ENCODE peak calls at places on chromosomes 7 and 10, in six cellular contexts. T is upper lobe of right lung; V is brain microvascular endothelial cell; E is AG04450; N is SHP77; J is activated effector memory CD4-positive, alpha-beta T cell treated with anti-CD3 and anti-CD28 coated beads, Interleukin-2, amount 50 U/mL, for 16 hours. S is an unnamed sample.

GRCh38 chr10:69816963-69817605 is 15.4 kb downstream of the COL13A1 start:
- DNase-seq in T (no peak), V (no peak), E (no peak), N (no peak), J (no peak), S (no peak)

GRCh38 chr10:23015021-23015707 is 80.2 kb upstream of the MSRB2 start:
- DNase-seq in T (no peak), V (no peak), E (no peak), N (no peak), J (no peak), S (no peak)

GRCh38 chr10:100879741-100880360 is 32.9 kb upstream of the SLF2 start:
- DNase-seq in T (no peak), V (no peak), E (no peak), N (peak; percentile 43), J (peak; percentile 52), S (no peak)

GRCh38 chr7:27616914-27617548 is 45.7 kb downstream of the HIBADH start:
- DNase-seq in T (no peak), V (no peak), E (no peak), N (no peak), J (no peak), S (no peak)

GRCh38 chr10:7950981-7951847 is 103.3 kb upstream of the GATA3 start:
- DNase-seq in T (no peak), V (no peak), E (peak; percentile 59), N (no peak), J (no peak), S (no peak)

GRCh38 chr10:18523025-18523424 is 128.4 kb downstream of the NSUN6 start:
- DNase-seq in T (no peak), V (no peak), E (no peak), N (no peak), J (no peak), S (no peak)

GRCh38 chr7:32461484-32461883 is 28.7 kb downstream of the LSM5 start:
- DNase-seq in T (no peak), V (no peak), E (no peak), N (no peak), J (no peak), S (no peak)

GRCh38 chr10:101694056-101694673 is 805 bp downstream of the FBXW4 start:
- DNase-seq in T (peak; percentile 88), V (peak; percentile 40), E (no peak), N (peak; percentile 47), J (peak; percentile 89), S (no peak)

GRCh38 chr7:130896051-130896881 is 162.3 kb upstream of the KLF14 start:
- DNase-seq in T (no peak), V (no peak), E (no peak), N (no peak), J (no peak), S (peak; percentile 50)

GRCh38 chr7:14826426-14826825 is 76.1 kb downstream of the DGKB start:
- DNase-seq in T (no peak), V (no peak), E (no peak), N (no peak), J (no peak), S (no peak)

GRCh38 chr7:131235489-131236317 is 92.0 kb upstream of the MKLN1 start:
- DNase-seq in T (no peak), V (peak; percentile 100), E (peak; percentile 93), N (peak; percentile 82), J (peak; percentile 89), S (peak; percentile 97)

GRCh38 chr7:87317691-87318245 is 27.7 kb upstream of the CROT start:
- DNase-seq in T (no peak), V (no peak), E (no peak), N (no peak), J (no peak), S (no peak)

GRCh38 chr7:156157409-156158012 is 345.2 kb upstream of the SHH start:
- DNase-seq in T (peak; percentile 54), V (no peak), E (no peak), N (no peak), J (peak; percentile 46), S (no peak)

GRCh38 chr7:82442492-82443043 is 1.0 kb downstream of the CACNA2D1 start:
- DNase-seq in T (no peak), V (peak; percentile 13), E (no peak), N (peak; percentile 17), J (no peak), S (peak; percentile 48)

GRCh38 chr7:15686209-15686956 is at the start of gene MEOX2:
- DNase-seq in T (peak; percentile 75), V (peak; percentile 29), E (no peak), N (no peak), J (no peak), S (no peak)

GRCh38 chr7:150784120-150784736 is 15.9 kb downstream of the TMEM176B start:
- DNase-seq in T (no peak), V (no peak), E (no peak), N (no peak), J (no peak), S (no peak)

GRCh38 chr10:105183506-105183905 is 542.4 kb downstream of the SORCS3 start:
- DNase-seq in T (no peak), V (no peak), E (no peak), N (no peak), J (no peak), S (no peak)

GRCh38 chr7:144408116-144408515 is 4.6 kb upstream of the NOBOX start:
- DNase-seq in T (no peak), V (no peak), E (no peak), N (no peak), J (no peak), S (no peak)

GRCh38 chr10:63886281-63887025 is 365.3 kb downstream of the REEP3 start:
- DNase-seq in T (no peak), V (no peak), E (no peak), N (no peak), J (no peak), S (no peak)

GRCh38 chr10:51369903-51370302 is 295.6 kb downstream of the PRKG1 start:
- DNase-seq in T (no peak), V (peak; percentile 73), E (peak; percentile 10), N (no peak), J (no peak), S (peak; percentile 48)

GRCh38 chr7:25727446-25727845 is 424.6 kb upstream of the NFE2L3 start:
- DNase-seq in T (no peak), V (no peak), E (no peak), N (no peak), J (no peak), S (no peak)

GRCh38 chr7:144565586-144565985 is 162.1 kb upstream of the NOBOX start:
- DNase-seq in T (no peak), V (no peak), E (no peak), N (no peak), J (no peak), S (no peak)

GRCh38 chr7:8284606-8285005 is 22.6 kb upstream of the ICA1 start:
- DNase-seq in T (no peak), V (no peak), E (no peak), N (no peak), J (no peak), S (no peak)

GRCh38 chr10:61900829-61901783 is at the start of gene ARID5B:
- DNase-seq in T (no peak), V (peak; percentile 81), E (no peak), N (peak; percentile 49), J (peak; percentile 80), S (peak; percentile 70)

GRCh38 chr7:19915596-19915995 is 142.2 kb upstream of the TMEM196 start:
- DNase-seq in T (no peak), V (no peak), E (no peak), N (no peak), J (no peak), S (peak; percentile 61)

GRCh38 chr10:133359554-133359971 is 1.7 kb upstream of the FUOM start:
- DNase-seq in T (no peak), V (no peak), E (no peak), N (peak; percentile 30), J (peak; percentile 75), S (no peak)

GRCh38 chr7:29131678-29132077 is 14.7 kb downstream of the CPVL start:
- DNase-seq in T (no peak), V (no peak), E (no peak), N (no peak), J (no peak), S (no peak)

GRCh38 chr10:124416733-124417132 is 2.0 kb downstream of the OAT start:
- DNase-seq in T (no peak), V (no peak), E (no peak), N (no peak), J (no peak), S (no peak)

GRCh38 chr7:132830941-132831340 is 250.9 kb downstream of the CHCHD3 start:
- DNase-seq in T (no peak), V (no peak), E (no peak), N (no peak), J (no peak), S (no peak)

GRCh38 chr10:35388197-35388596 is 51.9 kb downstream of the CCNY start:
- DNase-seq in T (no peak), V (no peak), E (no peak), N (no peak), J (no peak), S (no peak)

GRCh38 chr10:101766753-101767599 is 8.9 kb downstream of the FGF8 start:
- DNase-seq in T (peak; percentile 64), V (no peak), E (no peak), N (no peak), J (no peak), S (no peak)

GRCh38 chr7:30912986-30913671 is 1.5 kb downstream of the AQP1 start:
- DNase-seq in T (no peak), V (no peak), E (no peak), N (no peak), J (no peak), S (no peak)

GRCh38 chr7:3371601-3372000 is 70.5 kb downstream of the SDK1 start:
- DNase-seq in T (no peak), V (no peak), E (no peak), N (no peak), J (no peak), S (no peak)

GRCh38 chr10:124313374-124313773 is 105.3 kb downstream of the OAT start:
- DNase-seq in T (no peak), V (no peak), E (no peak), N (no peak), J (no peak), S (no peak)

GRCh38 chr7:81285142-81285871 is 366.5 kb upstream of the SEMA3C start:
- DNase-seq in T (no peak), V (peak; percentile 79), E (peak; percentile 43), N (no peak), J (no peak), S (peak; percentile 54)

GRCh38 chr10:9296206-9296605 is 1241.7 kb downstream of the GATA3 start:
- DNase-seq in T (no peak), V (no peak), E (no peak), N (no peak), J (no peak), S (no peak)

GRCh38 chr7:84744388-84744787 is 442.5 kb downstream of the SEMA3D start:
- DNase-seq in T (no peak), V (no peak), E (no peak), N (no peak), J (no peak), S (peak; percentile 63)